ENCODE peak calls at places on chromosomes 5 and 9, in four cellular contexts. Y is A549, M is HepG2, W is K562. T is an unnamed sample.

GRCh38 chr9:129138476-129139232 is 27.4 kb downstream of the PTPA start:
- DNase-seq in Y (no peak), W (no peak), M (no peak), T (no peak)

GRCh38 chr5:81140942-81141341 is 92.2 kb upstream of the CKMT2 start:
- DNase-seq in W (no peak), M (no peak), Y (no peak), T (no peak)

GRCh38 chr9:129773262-129774048 is 20.6 kb upstream of the PTGES start:
- DNase-seq in W (no peak), Y (peak), M (peak), T (no peak)

GRCh38 chr5:179238628-179238970 is 106.7 kb downstream of the ADAMTS2 start:
- DNase-seq in W (no peak), Y (no peak), M (no peak), T (no peak)

GRCh38 chr5:91329273-91329672 is 53.8 kb downstream of the ARRDC3 start:
- DNase-seq in Y (no peak), M (no peak), W (no peak), T (no peak)

GRCh38 chr9:16873131-16873787 is 2.8 kb upstream of the BNC2 start:
- DNase-seq in W (no peak), Y (peak), M (no peak), T (no peak)

GRCh38 chr5:140221697-140222223 is 46.8 kb downstream of the CYSTM1 start:
- DNase-seq in W (no peak), Y (peak), M (no peak), T (no peak)

GRCh38 chr5:142150431-142150830 is 41.9 kb downstream of the NDFIP1 start:
- DNase-seq in M (no peak), W (no peak), Y (no peak), T (no peak)

GRCh38 chr5:72064801-72065570 is 42.3 kb upstream of the MAP1B start:
- DNase-seq in M (no peak), W (no peak), Y (no peak), T (no peak)

GRCh38 chr5:107378218-107378899 is 292.4 kb downstream of the EFNA5 start:
- DNase-seq in W (no peak), Y (peak), M (peak), T (no peak)

GRCh38 chr9:95770653-95771131 is 104.8 kb upstream of the ERCC6L2 start:
- DNase-seq in Y (no peak), M (no peak), W (no peak), T (no peak)

GRCh38 chr9:134484479-134484878 is 157.1 kb upstream of the COL5A1 start:
- DNase-seq in W (no peak), Y (no peak), M (no peak), T (no peak)

GRCh38 chr9:126334626-126335621 is 8.3 kb downstream of the MVB12B start:
- DNase-seq in M (peak), W (no peak), Y (peak), T (no peak)

GRCh38 chr9:75885652-75886051 is 4.8 kb upstream of the PCSK5 start:
- DNase-seq in M (no peak), Y (no peak), W (no peak), T (no peak)
- TF ChIP-seq CHD4 in M (no peak), Y (no peak), W (no peak), T (no peak)

GRCh38 chr5:14450055-14450524 is 131.5 kb upstream of the OTULINL start:
- DNase-seq in Y (no peak), W (no peak), M (no peak), T (no peak)
- TF ChIP-seq CHD4 in Y (no peak), W (no peak), M (no peak), T (no peak)

GRCh38 chr5:35161637-35162248 is 68.5 kb downstream of the PRLR start:
- DNase-seq in Y (no peak), W (no peak), M (no peak), T (no peak)
- TF ChIP-seq CHD4 in Y (no peak), W (no peak), M (no peak), T (no peak)

GRCh38 chr9:120411862-120412424 is 168.0 kb downstream of the CDK5RAP2 start:
- DNase-seq in M (no peak), W (no peak), Y (no peak), T (no peak)

GRCh38 chr9:120405134-120405533 is 174.8 kb downstream of the CDK5RAP2 start:
- DNase-seq in W (no peak), Y (no peak), M (no peak), T (no peak)

GRCh38 chr9:120405860-120406259 is 174.1 kb downstream of the CDK5RAP2 start:
- DNase-seq in Y (no peak), W (no peak), M (no peak), T (no peak)

GRCh38 chr9:120410925-120411501 is 169.0 kb downstream of the CDK5RAP2 start:
- DNase-seq in Y (no peak), W (no peak), M (no peak), T (no peak)

DNA sequence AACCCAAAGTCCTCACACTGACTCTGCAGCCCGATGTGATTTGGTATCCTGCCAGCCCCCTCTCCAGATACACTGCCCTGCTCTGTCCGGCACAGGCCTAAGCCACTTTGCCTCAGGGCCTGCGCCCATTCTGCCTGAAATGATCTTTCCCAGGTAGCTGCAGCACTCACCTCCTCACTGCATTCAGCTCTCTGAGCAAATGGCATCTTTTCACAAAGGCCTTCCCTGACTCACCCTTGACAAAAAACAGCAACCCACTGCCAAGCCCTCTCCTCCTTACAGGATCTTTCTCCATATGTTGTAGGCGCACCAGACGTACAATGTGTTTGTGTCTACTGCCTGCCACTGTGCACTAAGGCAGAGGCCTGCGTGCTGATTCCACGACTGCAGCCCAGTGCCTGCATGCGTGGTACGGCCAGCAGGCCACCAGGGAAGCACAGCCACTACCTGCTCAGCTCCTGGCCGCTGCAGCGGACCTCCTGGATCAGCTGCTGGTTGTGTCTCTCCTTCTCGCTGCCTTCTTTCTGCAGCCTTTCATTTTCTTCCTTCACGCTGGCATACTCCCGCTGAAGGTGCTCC is 171.2 kb downstream of the CDK5RAP2 start:
- DNase-seq in M (no peak), W (no peak), Y (no peak), T (no peak)
- TF ChIP-seq CHD4 in M (no peak), W (no peak), Y (no peak), T (no peak)

DNA sequence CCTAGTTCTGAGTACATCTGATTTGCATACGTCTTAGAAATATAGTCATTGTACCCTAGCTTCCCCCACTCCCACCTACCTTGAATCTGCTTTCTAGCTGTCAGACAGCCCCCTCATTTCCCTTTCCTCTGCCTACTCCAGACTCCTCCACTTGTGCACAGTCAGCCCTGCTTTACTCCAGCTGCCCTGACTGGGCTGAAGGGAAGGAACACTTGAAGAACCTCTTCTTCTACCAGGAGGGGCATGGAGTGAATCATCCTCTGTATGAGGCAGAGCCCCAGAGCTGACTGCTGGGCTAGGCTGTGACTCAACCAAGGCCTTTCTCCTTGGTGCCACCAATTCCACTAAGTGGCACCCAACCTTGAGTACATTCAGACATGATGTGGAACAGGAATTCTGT is 18.1 kb upstream of the ZFR start:
- DNase-seq in M (no peak), W (no peak), Y (peak), T (no peak)
- TF ChIP-seq CHD4 in M (no peak), W (no peak), Y (no peak), T (no peak)